ENCODE peak calls at places on chromosomes 12 and 14, in eight cellular contexts. One of them, this sample, is unnamed.

GRCh38 chr14:68762944-68763831 is 29.7 kb downstream of the ZFP36L1 start:
- DNase-seq in activated CD4-positive, alpha-beta memory T cell treated with anti-CD3 and anti-CD28 coated beads, Interleukin-2, amount 10 ng/mL, durations not matched to agents 7 days and 5 days: no peak
- DNase-seq in NCI-H774: no peak
- DNase-seq in M059J: no peak
- DNase-seq in cardiac muscle cell: peak
- DNase-seq in HT1080: no peak
- DNase-seq in GM12891: no peak
- DNase-seq in NCI-H1092 treated with DMSO at 0.1 percent for 48 hours: peak
- DNase-seq in this sample: peak

GRCh38 chr12:128019996-128020544 is 246.9 kb upstream of the TMEM132C start:
- DNase-seq in HT1080: no peak
- DNase-seq in GM12891: no peak
- DNase-seq in NCI-H774: no peak
- DNase-seq in M059J: no peak
- DNase-seq in cardiac muscle cell: no peak
- DNase-seq in activated CD4-positive, alpha-beta memory T cell treated with anti-CD3 and anti-CD28 coated beads, Interleukin-2, amount 10 ng/mL, durations not matched to agents 7 days and 5 days: no peak
- DNase-seq in NCI-H1092 treated with DMSO at 0.1 percent for 48 hours: no peak
- DNase-seq in this sample: no peak

GRCh38 chr12:5988659-5989116 is 43.6 kb upstream of the ANO2 start:
- DNase-seq in M059J: peak
- DNase-seq in cardiac muscle cell: peak
- DNase-seq in HT1080: peak
- DNase-seq in activated CD4-positive, alpha-beta memory T cell treated with anti-CD3 and anti-CD28 coated beads, Interleukin-2, amount 10 ng/mL, durations not matched to agents 7 days and 5 days: peak
- DNase-seq in NCI-H774: peak
- DNase-seq in NCI-H1092 treated with DMSO at 0.1 percent for 48 hours: peak
- DNase-seq in GM12891: peak
- DNase-seq in this sample: peak

GRCh38 chr12:116397148-116397547 is 119.7 kb upstream of the MED13L start:
- DNase-seq in HT1080: peak
- DNase-seq in NCI-H1092 treated with DMSO at 0.1 percent for 48 hours: no peak
- DNase-seq in GM12891: no peak
- DNase-seq in cardiac muscle cell: no peak
- DNase-seq in M059J: peak
- DNase-seq in NCI-H774: no peak
- DNase-seq in activated CD4-positive, alpha-beta memory T cell treated with anti-CD3 and anti-CD28 coated beads, Interleukin-2, amount 10 ng/mL, durations not matched to agents 7 days and 5 days: no peak
- DNase-seq in this sample: peak

GRCh38 chr12:50195832-50196231 is 28.7 kb upstream of the CERS5 start:
- DNase-seq in GM12891: no peak
- DNase-seq in NCI-H774: no peak
- DNase-seq in NCI-H1092 treated with DMSO at 0.1 percent for 48 hours: peak
- DNase-seq in activated CD4-positive, alpha-beta memory T cell treated with anti-CD3 and anti-CD28 coated beads, Interleukin-2, amount 10 ng/mL, durations not matched to agents 7 days and 5 days: no peak
- DNase-seq in cardiac muscle cell: no peak
- DNase-seq in M059J: peak
- DNase-seq in HT1080: no peak
- DNase-seq in this sample: no peak

GRCh38 chr12:120703311-120703942 is 6.8 kb upstream of the UNC119B start:
- DNase-seq in activated CD4-positive, alpha-beta memory T cell treated with anti-CD3 and anti-CD28 coated beads, Interleukin-2, amount 10 ng/mL, durations not matched to agents 7 days and 5 days: no peak
- DNase-seq in GM12891: no peak
- DNase-seq in cardiac muscle cell: no peak
- DNase-seq in NCI-H774: no peak
- DNase-seq in M059J: no peak
- DNase-seq in NCI-H1092 treated with DMSO at 0.1 percent for 48 hours: no peak
- DNase-seq in HT1080: no peak
- DNase-seq in this sample: no peak

GRCh38 chr12:59587710-59588109 is 8.1 kb upstream of the SLC16A7 start:
- DNase-seq in M059J: no peak
- DNase-seq in HT1080: no peak
- DNase-seq in NCI-H774: no peak
- DNase-seq in cardiac muscle cell: no peak
- DNase-seq in GM12891: no peak
- DNase-seq in NCI-H1092 treated with DMSO at 0.1 percent for 48 hours: no peak
- DNase-seq in activated CD4-positive, alpha-beta memory T cell treated with anti-CD3 and anti-CD28 coated beads, Interleukin-2, amount 10 ng/mL, durations not matched to agents 7 days and 5 days: no peak
- DNase-seq in this sample: no peak

GRCh38 chr12:124928095-124928911 is 13.9 kb upstream of the UBC start:
- DNase-seq in M059J: no peak
- DNase-seq in GM12891: no peak
- DNase-seq in NCI-H1092 treated with DMSO at 0.1 percent for 48 hours: no peak
- DNase-seq in HT1080: peak
- DNase-seq in cardiac muscle cell: no peak
- DNase-seq in NCI-H774: no peak
- DNase-seq in activated CD4-positive, alpha-beta memory T cell treated with anti-CD3 and anti-CD28 coated beads, Interleukin-2, amount 10 ng/mL, durations not matched to agents 7 days and 5 days: peak
- DNase-seq in this sample: peak

GRCh38 chr14:68137704-68138619 is 318.4 kb downstream of the RAD51B start:
- DNase-seq in cardiac muscle cell: peak
- DNase-seq in activated CD4-positive, alpha-beta memory T cell treated with anti-CD3 and anti-CD28 coated beads, Interleukin-2, amount 10 ng/mL, durations not matched to agents 7 days and 5 days: no peak
- DNase-seq in NCI-H1092 treated with DMSO at 0.1 percent for 48 hours: peak
- DNase-seq in GM12891: no peak
- DNase-seq in NCI-H774: no peak
- DNase-seq in M059J: peak
- DNase-seq in HT1080: peak
- DNase-seq in this sample: peak

GRCh38 chr14:74593241-74593985 is 18.6 kb downstream of the LTBP2 start:
- DNase-seq in cardiac muscle cell: no peak
- DNase-seq in NCI-H774: no peak
- DNase-seq in GM12891: no peak
- DNase-seq in activated CD4-positive, alpha-beta memory T cell treated with anti-CD3 and anti-CD28 coated beads, Interleukin-2, amount 10 ng/mL, durations not matched to agents 7 days and 5 days: no peak
- DNase-seq in HT1080: no peak
- DNase-seq in M059J: no peak
- DNase-seq in NCI-H1092 treated with DMSO at 0.1 percent for 48 hours: no peak
- DNase-seq in this sample: peak

GRCh38 chr14:35161231-35161630 is 38.9 kb downstream of the PRORP start:
- DNase-seq in cardiac muscle cell: no peak
- DNase-seq in NCI-H774: no peak
- DNase-seq in NCI-H1092 treated with DMSO at 0.1 percent for 48 hours: no peak
- DNase-seq in activated CD4-positive, alpha-beta memory T cell treated with anti-CD3 and anti-CD28 coated beads, Interleukin-2, amount 10 ng/mL, durations not matched to agents 7 days and 5 days: peak
- DNase-seq in GM12891: no peak
- DNase-seq in HT1080: no peak
- DNase-seq in M059J: peak
- DNase-seq in this sample: no peak

GRCh38 chr12:89801284-89801683 is 92.6 kb upstream of the ATP2B1 start:
- DNase-seq in GM12891: no peak
- DNase-seq in NCI-H774: no peak
- DNase-seq in cardiac muscle cell: no peak
- DNase-seq in activated CD4-positive, alpha-beta memory T cell treated with anti-CD3 and anti-CD28 coated beads, Interleukin-2, amount 10 ng/mL, durations not matched to agents 7 days and 5 days: no peak
- DNase-seq in NCI-H1092 treated with DMSO at 0.1 percent for 48 hours: no peak
- DNase-seq in M059J: no peak
- DNase-seq in HT1080: no peak
- DNase-seq in this sample: no peak

GRCh38 chr14:39426605-39427004 is 5.6 kb downstream of the FBXO33 start:
- DNase-seq in NCI-H1092 treated with DMSO at 0.1 percent for 48 hours: peak
- DNase-seq in activated CD4-positive, alpha-beta memory T cell treated with anti-CD3 and anti-CD28 coated beads, Interleukin-2, amount 10 ng/mL, durations not matched to agents 7 days and 5 days: no peak
- DNase-seq in M059J: peak
- DNase-seq in GM12891: no peak
- DNase-seq in cardiac muscle cell: no peak
- DNase-seq in HT1080: peak
- DNase-seq in NCI-H774: no peak
- DNase-seq in this sample: peak

GRCh38 chr14:103748539-103748867 is 32.9 kb downstream of the ZFYVE21 start:
- DNase-seq in activated CD4-positive, alpha-beta memory T cell treated with anti-CD3 and anti-CD28 coated beads, Interleukin-2, amount 10 ng/mL, durations not matched to agents 7 days and 5 days: peak
- DNase-seq in HT1080: no peak
- DNase-seq in NCI-H774: no peak
- DNase-seq in M059J: no peak
- DNase-seq in cardiac muscle cell: no peak
- DNase-seq in GM12891: no peak
- DNase-seq in NCI-H1092 treated with DMSO at 0.1 percent for 48 hours: no peak
- DNase-seq in this sample: no peak

GRCh38 chr12:51391047-51391837 is at the start of gene GALNT6:
- DNase-seq in NCI-H774: peak
- DNase-seq in activated CD4-positive, alpha-beta memory T cell treated with anti-CD3 and anti-CD28 coated beads, Interleukin-2, amount 10 ng/mL, durations not matched to agents 7 days and 5 days: peak
- DNase-seq in cardiac muscle cell: peak
- DNase-seq in HT1080: peak
- DNase-seq in M059J: peak
- DNase-seq in GM12891: peak
- DNase-seq in NCI-H1092 treated with DMSO at 0.1 percent for 48 hours: no peak
- DNase-seq in this sample: no peak

GRCh38 chr12:1933342-1933992 is 15.0 kb upstream of the CACNA2D4 start:
- DNase-seq in activated CD4-positive, alpha-beta memory T cell treated with anti-CD3 and anti-CD28 coated beads, Interleukin-2, amount 10 ng/mL, durations not matched to agents 7 days and 5 days: no peak
- DNase-seq in NCI-H774: no peak
- DNase-seq in cardiac muscle cell: no peak
- DNase-seq in HT1080: no peak
- DNase-seq in GM12891: peak
- DNase-seq in M059J: peak
- DNase-seq in NCI-H1092 treated with DMSO at 0.1 percent for 48 hours: no peak
- DNase-seq in this sample: peak

GRCh38 chr12:12715459-12716150 is 1.6 kb upstream of the CDKN1B start:
- DNase-seq in cardiac muscle cell: no peak
- DNase-seq in activated CD4-positive, alpha-beta memory T cell treated with anti-CD3 and anti-CD28 coated beads, Interleukin-2, amount 10 ng/mL, durations not matched to agents 7 days and 5 days: peak
- DNase-seq in NCI-H774: no peak
- DNase-seq in NCI-H1092 treated with DMSO at 0.1 percent for 48 hours: peak
- DNase-seq in HT1080: no peak
- DNase-seq in GM12891: no peak
- DNase-seq in M059J: peak
- DNase-seq in this sample: no peak

GRCh38 chr12:113241191-113242017 is 20.1 kb downstream of the TPCN1 start:
- DNase-seq in activated CD4-positive, alpha-beta memory T cell treated with anti-CD3 and anti-CD28 coated beads, Interleukin-2, amount 10 ng/mL, durations not matched to agents 7 days and 5 days: no peak
- DNase-seq in GM12891: no peak
- DNase-seq in NCI-H1092 treated with DMSO at 0.1 percent for 48 hours: peak
- DNase-seq in NCI-H774: peak
- DNase-seq in cardiac muscle cell: no peak
- DNase-seq in HT1080: no peak
- DNase-seq in M059J: no peak
- DNase-seq in this sample: peak

GRCh38 chr12:127767631-127768030 is 499.3 kb upstream of the TMEM132C start:
- DNase-seq in activated CD4-positive, alpha-beta memory T cell treated with anti-CD3 and anti-CD28 coated beads, Interleukin-2, amount 10 ng/mL, durations not matched to agents 7 days and 5 days: no peak
- DNase-seq in NCI-H1092 treated with DMSO at 0.1 percent for 48 hours: no peak
- DNase-seq in cardiac muscle cell: no peak
- DNase-seq in GM12891: no peak
- DNase-seq in M059J: no peak
- DNase-seq in HT1080: no peak
- DNase-seq in NCI-H774: peak
- DNase-seq in this sample: no peak

GRCh38 chr14:31362746-31363145 is 57.6 kb downstream of the HEATR5A start:
- DNase-seq in cardiac muscle cell: no peak
- DNase-seq in GM12891: no peak
- DNase-seq in NCI-H774: no peak
- DNase-seq in NCI-H1092 treated with DMSO at 0.1 percent for 48 hours: no peak
- DNase-seq in M059J: peak
- DNase-seq in HT1080: peak
- DNase-seq in activated CD4-positive, alpha-beta memory T cell treated with anti-CD3 and anti-CD28 coated beads, Interleukin-2, amount 10 ng/mL, durations not matched to agents 7 days and 5 days: no peak
- DNase-seq in this sample: no peak

GRCh38 chr14:92847220-92848148 is 53.4 kb downstream of the GOLGA5 start:
- DNase-seq in NCI-H1092 treated with DMSO at 0.1 percent for 48 hours: no peak
- DNase-seq in M059J: no peak
- DNase-seq in HT1080: no peak
- DNase-seq in GM12891: no peak
- DNase-seq in cardiac muscle cell: no peak
- DNase-seq in NCI-H774: no peak
- DNase-seq in activated CD4-positive, alpha-beta memory T cell treated with anti-CD3 and anti-CD28 coated beads, Interleukin-2, amount 10 ng/mL, durations not matched to agents 7 days and 5 days: no peak
- DNase-seq in this sample: no peak

GRCh38 chr12:108914031-108914630 is 34.2 kb downstream of the DAO start:
- DNase-seq in NCI-H1092 treated with DMSO at 0.1 percent for 48 hours: no peak
- DNase-seq in activated CD4-positive, alpha-beta memory T cell treated with anti-CD3 and anti-CD28 coated beads, Interleukin-2, amount 10 ng/mL, durations not matched to agents 7 days and 5 days: no peak
- DNase-seq in NCI-H774: no peak
- DNase-seq in cardiac muscle cell: no peak
- DNase-seq in HT1080: peak
- DNase-seq in GM12891: no peak
- DNase-seq in M059J: peak
- DNase-seq in this sample: peak

GRCh38 chr14:20652996-20653975 is 11.8 kb upstream of the OR6S1 start:
- DNase-seq in HT1080: peak
- DNase-seq in activated CD4-positive, alpha-beta memory T cell treated with anti-CD3 and anti-CD28 coated beads, Interleukin-2, amount 10 ng/mL, durations not matched to agents 7 days and 5 days: peak
- DNase-seq in NCI-H1092 treated with DMSO at 0.1 percent for 48 hours: no peak
- DNase-seq in GM12891: no peak
- DNase-seq in M059J: peak
- DNase-seq in cardiac muscle cell: peak
- DNase-seq in NCI-H774: no peak
- DNase-seq in this sample: peak

GRCh38 chr12:81369175-81369574 is 291.3 kb downstream of the ACSS3 start:
- DNase-seq in M059J: no peak
- DNase-seq in cardiac muscle cell: no peak
- DNase-seq in NCI-H774: no peak
- DNase-seq in GM12891: no peak
- DNase-seq in activated CD4-positive, alpha-beta memory T cell treated with anti-CD3 and anti-CD28 coated beads, Interleukin-2, amount 10 ng/mL, durations not matched to agents 7 days and 5 days: no peak
- DNase-seq in NCI-H1092 treated with DMSO at 0.1 percent for 48 hours: no peak
- DNase-seq in HT1080: no peak
- DNase-seq in this sample: no peak

GRCh38 chr12:100674009-100674888 is 100.8 kb downstream of the GAS2L3 start:
- DNase-seq in HT1080: no peak
- DNase-seq in M059J: no peak
- DNase-seq in activated CD4-positive, alpha-beta memory T cell treated with anti-CD3 and anti-CD28 coated beads, Interleukin-2, amount 10 ng/mL, durations not matched to agents 7 days and 5 days: no peak
- DNase-seq in NCI-H1092 treated with DMSO at 0.1 percent for 48 hours: no peak
- DNase-seq in NCI-H774: no peak
- DNase-seq in GM12891: no peak
- DNase-seq in cardiac muscle cell: peak
- DNase-seq in this sample: no peak

GRCh38 chr14:54338696-54339317 is 58.0 kb upstream of the CDKN3 start:
- DNase-seq in NCI-H774: no peak
- DNase-seq in activated CD4-positive, alpha-beta memory T cell treated with anti-CD3 and anti-CD28 coated beads, Interleukin-2, amount 10 ng/mL, durations not matched to agents 7 days and 5 days: no peak
- DNase-seq in cardiac muscle cell: peak
- DNase-seq in GM12891: no peak
- DNase-seq in M059J: peak
- DNase-seq in HT1080: peak
- DNase-seq in NCI-H1092 treated with DMSO at 0.1 percent for 48 hours: no peak
- DNase-seq in this sample: peak

GRCh38 chr12:128076188-128076587 is 190.8 kb upstream of the TMEM132C start:
- DNase-seq in activated CD4-positive, alpha-beta memory T cell treated with anti-CD3 and anti-CD28 coated beads, Interleukin-2, amount 10 ng/mL, durations not matched to agents 7 days and 5 days: no peak
- DNase-seq in cardiac muscle cell: no peak
- DNase-seq in NCI-H1092 treated with DMSO at 0.1 percent for 48 hours: no peak
- DNase-seq in NCI-H774: no peak
- DNase-seq in GM12891: no peak
- DNase-seq in M059J: peak
- DNase-seq in HT1080: peak
- DNase-seq in this sample: peak

GRCh38 chr12:104387190-104387589 is 69.6 kb upstream of the CHST11 start:
- DNase-seq in HT1080: no peak
- DNase-seq in NCI-H774: no peak
- DNase-seq in GM12891: no peak
- DNase-seq in cardiac muscle cell: peak
- DNase-seq in NCI-H1092 treated with DMSO at 0.1 percent for 48 hours: no peak
- DNase-seq in activated CD4-positive, alpha-beta memory T cell treated with anti-CD3 and anti-CD28 coated beads, Interleukin-2, amount 10 ng/mL, durations not matched to agents 7 days and 5 days: no peak
- DNase-seq in M059J: no peak
- DNase-seq in this sample: peak

GRCh38 chr12:6113691-6114475 is 10.6 kb downstream of the VWF start:
- DNase-seq in M059J: no peak
- DNase-seq in NCI-H1092 treated with DMSO at 0.1 percent for 48 hours: no peak
- DNase-seq in HT1080: no peak
- DNase-seq in cardiac muscle cell: no peak
- DNase-seq in GM12891: no peak
- DNase-seq in NCI-H774: no peak
- DNase-seq in activated CD4-positive, alpha-beta memory T cell treated with anti-CD3 and anti-CD28 coated beads, Interleukin-2, amount 10 ng/mL, durations not matched to agents 7 days and 5 days: no peak
- DNase-seq in this sample: no peak